ENCODE peak calls at places on chromosomes 3 and 15, in nine cellular contexts. T is posterior cingulate gyrus; M is activated T-cell treated with anti-CD3 and anti-CD28 coated beads, Interleukin-2, amount 50 U/mL, for 24 hours; B is ovary; W is ACHN; Z is astrocyte; U is endothelial cell; J is stimulated activated CD8-positive, alpha-beta memory T cell treated with anti-CD3 and anti-CD28 coated beads, Interleukin-4, amount 100 ng/mL, for 1 hour; Y is iPS DF 6.9. E is an unnamed sample.

GRCh38 chr3:143727391-143727790 is 120.9 kb downstream of the SLC9A9 start:
- DNase-seq in T (no peak), M (no peak), B (no peak), W (no peak), Z (no peak), U (no peak), J (no peak), Y (no peak), E (no peak)

GRCh38 chr3:189909139-189909538 is 211.6 kb downstream of the P3H2 start:
- DNase-seq in T (no peak), M (no peak), B (no peak), W (no peak), Z (no peak), U (no peak), J (no peak), Y (no peak), E (no peak)

GRCh38 chr3:197841789-197842188 is 50.7 kb downstream of the LRCH3 start:
- DNase-seq in T (no peak), M (no peak), B (no peak), W (no peak), Z (no peak), U (no peak), J (no peak), Y (no peak), E (no peak)

GRCh38 chr3:110165344-110165743 is 828.0 kb upstream of the DPPA4 start:
- DNase-seq in T (no peak), M (no peak), B (no peak), W (no peak), Z (no peak), U (no peak), J (no peak), Y (no peak), E (no peak)

GRCh38 chr3:33437556-33438283 is 2.5 kb downstream of the UBP1 start:
- DNase-seq in T (no peak), M (no peak), B (no peak), W (peak), Z (peak), U (peak), J (no peak), Y (no peak), E (peak)

GRCh38 chr3:15629860-15630597 is 28.5 kb downstream of the BTD start:
- DNase-seq in T (no peak), M (no peak), B (peak), W (peak), Z (peak), U (peak), J (peak), Y (peak), E (peak)

GRCh38 chr3:45670995-45671394 is 18.2 kb upstream of the SACM1L start:
- DNase-seq in T (no peak), M (no peak), B (no peak), W (no peak), Z (no peak), U (no peak), J (no peak), Y (no peak), E (no peak)

GRCh38 chr3:9180764-9181117 is 68.7 kb downstream of the SRGAP3 start:
- DNase-seq in T (peak), M (peak), B (no peak), W (no peak), Z (no peak), U (no peak), J (no peak), Y (no peak), E (no peak)

GRCh38 chr15:77033729-77034619 is 36.9 kb downstream of the TSPAN3 start:
- DNase-seq in T (no peak), M (peak), B (peak), W (no peak), Z (no peak), U (peak), J (no peak), Y (no peak), E (no peak)

GRCh38 chr3:41259449-41260062 is 60.3 kb downstream of the CTNNB1 start:
- DNase-seq in T (no peak), M (no peak), B (no peak), W (no peak), Z (peak), U (no peak), J (no peak), Y (no peak), E (no peak)

GRCh38 chr3:30004481-30004880 is 601.9 kb upstream of the TGFBR2 start:
- DNase-seq in T (no peak), M (no peak), B (no peak), W (no peak), Z (no peak), U (no peak), J (no peak), Y (no peak), E (no peak)

GRCh38 chr15:52680041-52680391 is 828 bp upstream of the ATOSA start:
- DNase-seq in T (no peak), M (no peak), B (no peak), W (peak), Z (peak), U (no peak), J (no peak), Y (no peak), E (no peak)

GRCh38 chr15:67033521-67033920 is 31.9 kb upstream of the SMAD3 start:
- DNase-seq in T (no peak), M (peak), B (no peak), W (no peak), Z (no peak), U (no peak), J (no peak), Y (no peak), E (no peak)

GRCh38 chr15:64633332-64633731 is 142.1 kb downstream of the RBPMS2 start:
- DNase-seq in T (no peak), M (no peak), B (no peak), W (no peak), Z (no peak), U (no peak), J (no peak), Y (no peak), E (no peak)

GRCh38 chr3:112197131-112197530 is 64.1 kb upstream of the GCSAM start:
- DNase-seq in T (no peak), M (no peak), B (no peak), W (no peak), Z (no peak), U (no peak), J (no peak), Y (no peak), E (no peak)

GRCh38 chr3:71102111-71103039 is 481.2 kb downstream of the FOXP1 start:
- DNase-seq in T (no peak), M (no peak), B (no peak), W (peak), Z (peak), U (no peak), J (no peak), Y (no peak), E (no peak)

GRCh38 chr3:192875971-192876565 is 41.6 kb downstream of the MB21D2 start:
- DNase-seq in T (no peak), M (no peak), B (no peak), W (no peak), Z (peak), U (no peak), J (no peak), Y (no peak), E (no peak)

GRCh38 chr3:175585898-175586297 is 726.8 kb downstream of the NAALADL2 start:
- DNase-seq in T (no peak), M (no peak), B (no peak), W (peak), Z (peak), U (no peak), J (no peak), Y (no peak), E (no peak)

GRCh38 chr3:52450489-52451236 is 3.2 kb downstream of the TNNC1 start:
- DNase-seq in T (no peak), M (no peak), B (no peak), W (peak), Z (no peak), U (no peak), J (no peak), Y (no peak), E (no peak)

GRCh38 chr3:46146021-46146420 is 62.1 kb downstream of the CCR1 start:
- DNase-seq in T (no peak), M (no peak), B (no peak), W (no peak), Z (no peak), U (no peak), J (no peak), Y (no peak), E (no peak)

GRCh38 chr15:77296773-77297337 is 123.0 kb downstream of the PEAK1 start:
- DNase-seq in T (no peak), M (no peak), B (no peak), W (no peak), Z (no peak), U (no peak), J (no peak), Y (no peak), E (no peak)

GRCh38 chr15:77798151-77798550 is 165.4 kb upstream of the LINGO1 start:
- DNase-seq in T (no peak), M (no peak), B (no peak), W (no peak), Z (no peak), U (no peak), J (no peak), Y (no peak), E (no peak)

GRCh38 chr15:89825264-89825940 is 10.8 kb upstream of the ANPEP start:
- DNase-seq in T (no peak), M (no peak), B (no peak), W (no peak), Z (no peak), U (no peak), J (no peak), Y (no peak), E (no peak)

GRCh38 chr3:143120716-143121239 is 1.2 kb downstream of the CHST2 start:
- DNase-seq in T (peak), M (peak), B (no peak), W (no peak), Z (no peak), U (peak), J (peak), Y (no peak), E (peak)

GRCh38 chr3:178669758-178670157 is 133.5 kb downstream of the KCNMB2 start:
- DNase-seq in T (no peak), M (no peak), B (no peak), W (no peak), Z (no peak), U (no peak), J (no peak), Y (no peak), E (no peak)

GRCh38 chr3:52216585-52217408 is 8.6 kb downstream of the TLR9 start:
- DNase-seq in T (peak), M (peak), B (peak), W (peak), Z (peak), U (no peak), J (peak), Y (no peak), E (no peak)

GRCh38 chr15:69891070-69891491 is 206.6 kb downstream of the TLE3 start:
- DNase-seq in T (no peak), M (no peak), B (no peak), W (no peak), Z (no peak), U (no peak), J (no peak), Y (no peak), E (no peak)

GRCh38 chr15:93861956-93862741 is 369.2 kb upstream of the MCTP2 start:
- DNase-seq in T (no peak), M (no peak), B (no peak), W (no peak), Z (no peak), U (no peak), J (no peak), Y (no peak), E (no peak)

GRCh38 chr15:48722764-48723661 is 77.5 kb upstream of the FBN1 start:
- DNase-seq in T (no peak), M (no peak), B (no peak), W (peak), Z (peak), U (no peak), J (no peak), Y (no peak), E (no peak)

GRCh38 chr3:156718622-156719300 is 44.4 kb downstream of the TIPARP start:
- DNase-seq in T (no peak), M (no peak), B (no peak), W (no peak), Z (peak), U (no peak), J (no peak), Y (no peak), E (no peak)

GRCh38 chr3:110296885-110297284 is 774.7 kb upstream of the NECTIN3 start:
- DNase-seq in T (no peak), M (no peak), B (no peak), W (no peak), Z (peak), U (no peak), J (no peak), Y (no peak), E (no peak)

GRCh38 chr3:23671901-23672589 is 133.7 kb upstream of the UBE2E1 start:
- DNase-seq in T (peak), M (no peak), B (peak), W (no peak), Z (no peak), U (no peak), J (no peak), Y (no peak), E (no peak)

GRCh38 chr15:44468713-44469385 is 41.4 kb downstream of the CTDSPL2 start:
- DNase-seq in T (no peak), M (no peak), B (no peak), W (peak), Z (peak), U (no peak), J (no peak), Y (no peak), E (no peak)

GRCh38 chr3:71456826-71457225 is 126.7 kb downstream of the FOXP1 start:
- DNase-seq in T (no peak), M (no peak), B (no peak), W (no peak), Z (no peak), U (no peak), J (no peak), Y (no peak), E (no peak)